ENCODE peak calls at places on chromosomes 3 and 15, in four cellular contexts. One of them, this sample, is unnamed.

GRCh38 chr15:72197460-72198409 is at the start of gene GRAMD2A:
- DNase-seq in IMR-90: no peak
- DNase-seq in mesendoderm: peak
- DNase-seq in neuronal stem cell: no peak
- DNase-seq in this sample: peak

GRCh38 chr15:85339976-85340665 is 40.3 kb upstream of the AKAP13 start:
- DNase-seq in neuronal stem cell: no peak
- DNase-seq in mesendoderm: no peak
- DNase-seq in IMR-90: peak
- DNase-seq in this sample: no peak

GRCh38 chr15:32851619-32852416 is 134.0 kb downstream of the GREM1 start:
- DNase-seq in IMR-90: peak
- DNase-seq in neuronal stem cell: no peak
- DNase-seq in mesendoderm: no peak
- DNase-seq in this sample: no peak

GRCh38 chr3:134186391-134186790 is 64.3 kb downstream of the RYK start:
- DNase-seq in neuronal stem cell: no peak
- DNase-seq in mesendoderm: no peak
- DNase-seq in IMR-90: no peak
- DNase-seq in this sample: no peak

GRCh38 chr15:48191574-48192225 is at the start of gene CTXN2:
- DNase-seq in mesendoderm: peak
- DNase-seq in IMR-90: no peak
- DNase-seq in neuronal stem cell: peak
- DNase-seq in this sample: no peak

GRCh38 chr3:185283374-185283935 is 29.6 kb upstream of the EHHADH start:
- DNase-seq in IMR-90: peak
- DNase-seq in neuronal stem cell: no peak
- DNase-seq in mesendoderm: no peak
- DNase-seq in this sample: no peak

GRCh38 chr3:58608648-58609047 is 31.5 kb upstream of the FAM107A start:
- DNase-seq in IMR-90: no peak
- DNase-seq in neuronal stem cell: no peak
- DNase-seq in mesendoderm: no peak
- DNase-seq in this sample: no peak

GRCh38 chr3:48716982-48717746 is at the start of gene IP6K2:
- DNase-seq in neuronal stem cell: peak
- DNase-seq in IMR-90: peak
- DNase-seq in mesendoderm: peak
- DNase-seq in this sample: peak

GRCh38 chr15:74349241-74349766 is 18.1 kb downstream of the CYP11A1 start:
- DNase-seq in mesendoderm: no peak
- DNase-seq in IMR-90: no peak
- DNase-seq in neuronal stem cell: no peak
- DNase-seq in this sample: no peak

GRCh38 chr15:49918106-49918505 is 200.9 kb downstream of the ATP8B4 start:
- DNase-seq in IMR-90: peak
- DNase-seq in neuronal stem cell: no peak
- DNase-seq in mesendoderm: no peak
- DNase-seq in this sample: no peak

GRCh38 chr3:24502690-24503089 is 8.0 kb upstream of the THRB start:
- DNase-seq in mesendoderm: no peak
- DNase-seq in IMR-90: no peak
- DNase-seq in neuronal stem cell: no peak
- DNase-seq in this sample: no peak

GRCh38 chr3:196120291-196120951 is 38.5 kb upstream of the TFRC start:
- DNase-seq in IMR-90: no peak
- DNase-seq in neuronal stem cell: no peak
- DNase-seq in mesendoderm: no peak
- DNase-seq in this sample: no peak

GRCh38 chr15:60223161-60223560 is 174.6 kb downstream of the ANXA2 start:
- DNase-seq in neuronal stem cell: no peak
- DNase-seq in mesendoderm: no peak
- DNase-seq in IMR-90: no peak
- DNase-seq in this sample: no peak

GRCh38 chr15:81253846-81254245 is 57.2 kb downstream of the IL16 start:
- DNase-seq in IMR-90: no peak
- DNase-seq in neuronal stem cell: no peak
- DNase-seq in mesendoderm: no peak
- DNase-seq in this sample: no peak

GRCh38 chr3:108031893-108032292 is 58.9 kb downstream of the CD47 start:
- DNase-seq in neuronal stem cell: no peak
- DNase-seq in IMR-90: peak
- DNase-seq in mesendoderm: no peak
- DNase-seq in this sample: no peak

GRCh38 chr3:179093807-179094206 is 22.2 kb upstream of the ZMAT3 start:
- DNase-seq in mesendoderm: peak
- DNase-seq in IMR-90: peak
- DNase-seq in neuronal stem cell: no peak
- DNase-seq in this sample: no peak

GRCh38 chr3:26920579-26920978 is 298.0 kb downstream of the LRRC3B start:
- DNase-seq in IMR-90: no peak
- DNase-seq in neuronal stem cell: peak
- DNase-seq in mesendoderm: peak
- DNase-seq in this sample: peak

GRCh38 chr3:22960326-22960984 is 242.7 kb upstream of the UBE2E2 start:
- DNase-seq in neuronal stem cell: peak
- DNase-seq in mesendoderm: peak
- DNase-seq in IMR-90: peak
- DNase-seq in this sample: no peak

GRCh38 chr3:142127941-142128658 is 21.2 kb downstream of the TFDP2 start:
- DNase-seq in neuronal stem cell: no peak
- DNase-seq in IMR-90: no peak
- DNase-seq in mesendoderm: no peak
- DNase-seq in this sample: no peak

GRCh38 chr3:9951126-9951525 is 1.1 kb downstream of the PRRT3 start:
- DNase-seq in neuronal stem cell: no peak
- DNase-seq in IMR-90: no peak
- DNase-seq in mesendoderm: no peak
- DNase-seq in this sample: no peak

GRCh38 chr15:50458301-50458700 is 34.1 kb downstream of the USP8 start:
- DNase-seq in neuronal stem cell: no peak
- DNase-seq in IMR-90: no peak
- DNase-seq in mesendoderm: no peak
- DNase-seq in this sample: no peak

GRCh38 chr3:188349276-188349962 is 195.5 kb downstream of the LPP start:
- DNase-seq in neuronal stem cell: no peak
- DNase-seq in IMR-90: no peak
- DNase-seq in mesendoderm: peak
- DNase-seq in this sample: peak

GRCh38 chr3:39147711-39148115 is 5.7 kb downstream of the CSRNP1 start:
- DNase-seq in neuronal stem cell: no peak
- DNase-seq in mesendoderm: peak
- DNase-seq in IMR-90: peak
- DNase-seq in this sample: no peak

GRCh38 chr15:32803631-32804030 is 85.8 kb downstream of the GREM1 start:
- DNase-seq in neuronal stem cell: no peak
- DNase-seq in mesendoderm: no peak
- DNase-seq in IMR-90: peak
- DNase-seq in this sample: no peak

GRCh38 chr3:127815001-127815400 is 7.3 kb downstream of the MGLL start:
- DNase-seq in IMR-90: peak
- DNase-seq in mesendoderm: no peak
- DNase-seq in neuronal stem cell: no peak
- DNase-seq in this sample: no peak

GRCh38 chr3:46422617-46423016 is 15.6 kb downstream of the CCRL2 start:
- DNase-seq in mesendoderm: no peak
- DNase-seq in IMR-90: peak
- DNase-seq in neuronal stem cell: no peak
- DNase-seq in this sample: no peak

GRCh38 chr3:171469376-171469775 is 9.2 kb upstream of the TNIK start:
- DNase-seq in neuronal stem cell: no peak
- DNase-seq in mesendoderm: no peak
- DNase-seq in IMR-90: no peak
- DNase-seq in this sample: no peak

GRCh38 chr15:85743392-85744045 is 51.2 kb downstream of the KLHL25 start:
- DNase-seq in IMR-90: no peak
- DNase-seq in neuronal stem cell: no peak
- DNase-seq in mesendoderm: no peak
- DNase-seq in this sample: no peak

GRCh38 chr3:27279153-27279552 is 90.0 kb downstream of the NEK10 start:
- DNase-seq in neuronal stem cell: no peak
- DNase-seq in mesendoderm: peak
- DNase-seq in IMR-90: no peak
- DNase-seq in this sample: no peak

GRCh38 chr3:95289295-95289694 is 1226.4 kb downstream of the NSUN3 start:
- DNase-seq in IMR-90: peak
- DNase-seq in mesendoderm: no peak
- DNase-seq in neuronal stem cell: no peak
- DNase-seq in this sample: no peak

GRCh38 chr3:12898290-12898979 is 57.1 kb upstream of the RPL32 start:
- DNase-seq in IMR-90: no peak
- DNase-seq in neuronal stem cell: no peak
- DNase-seq in mesendoderm: no peak
- DNase-seq in this sample: no peak

GRCh38 chr3:139561959-139562676 is 22.6 kb upstream of the RBP1 start:
- DNase-seq in IMR-90: peak
- DNase-seq in mesendoderm: peak
- DNase-seq in neuronal stem cell: no peak
- DNase-seq in this sample: peak

GRCh38 chr3:186567072-186567921 is at the start of gene TBCCD1:
- DNase-seq in mesendoderm: peak
- DNase-seq in IMR-90: peak
- DNase-seq in neuronal stem cell: peak
- DNase-seq in this sample: peak

GRCh38 chr3:186571644-186572013 is 1.1 kb downstream of the DNAJB11 start:
- DNase-seq in IMR-90: no peak
- DNase-seq in mesendoderm: no peak
- DNase-seq in neuronal stem cell: no peak
- DNase-seq in this sample: no peak

GRCh38 chr3:186569779-186570095 is 783 bp upstream of the DNAJB11 start:
- DNase-seq in neuronal stem cell: no peak
- DNase-seq in IMR-90: no peak
- DNase-seq in mesendoderm: no peak
- DNase-seq in this sample: no peak

GRCh38 chr3:186570096-186570940 is at the start of gene DNAJB11:
- DNase-seq in mesendoderm: peak
- DNase-seq in IMR-90: peak
- DNase-seq in neuronal stem cell: peak
- DNase-seq in this sample: peak

DNA sequence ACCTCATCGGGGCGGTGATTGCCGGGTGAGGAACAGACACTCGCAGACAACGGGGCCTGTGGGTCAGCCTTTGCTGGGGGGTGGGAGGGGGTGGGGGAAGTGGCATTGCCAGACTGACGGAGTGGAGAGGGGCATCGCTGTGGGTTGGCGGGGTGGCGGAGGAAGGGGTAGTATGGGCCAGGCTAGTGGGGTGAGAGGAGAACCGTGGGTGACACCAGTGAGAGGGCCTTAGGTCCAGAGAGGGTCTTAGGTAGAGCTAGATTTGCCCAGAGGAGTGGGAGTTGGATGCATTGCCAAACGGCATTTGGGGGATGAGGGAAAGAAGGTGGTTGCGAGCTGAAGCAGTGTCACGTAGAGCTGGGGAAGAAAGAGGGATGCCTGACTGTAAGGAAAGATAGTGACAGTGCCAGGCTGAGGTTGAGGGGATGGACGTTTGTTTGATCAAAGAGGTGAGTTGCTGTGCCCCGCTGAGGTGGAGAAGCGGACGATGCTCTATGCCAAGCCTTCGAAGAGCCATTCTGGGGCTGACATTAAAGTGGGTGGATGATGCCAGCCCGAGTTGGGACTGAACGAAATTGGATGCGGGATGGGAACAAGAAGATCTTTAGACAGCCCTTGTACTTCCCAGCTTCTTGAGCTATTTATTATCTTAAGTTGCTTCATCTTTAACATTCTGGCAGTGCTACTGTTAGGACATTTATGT is 572 bp downstream of the DNAJB11 start:
- DNase-seq in mesendoderm: no peak
- DNase-seq in neuronal stem cell: no peak
- DNase-seq in IMR-90: no peak
- DNase-seq in this sample: no peak
- H2AK5ac ChIP-seq in mesendoderm: peak
- H2AK5ac ChIP-seq in neuronal stem cell: peak
- H2AK5ac ChIP-seq in IMR-90: no peak
- H2AK5ac ChIP-seq in this sample: no peak

DNA sequence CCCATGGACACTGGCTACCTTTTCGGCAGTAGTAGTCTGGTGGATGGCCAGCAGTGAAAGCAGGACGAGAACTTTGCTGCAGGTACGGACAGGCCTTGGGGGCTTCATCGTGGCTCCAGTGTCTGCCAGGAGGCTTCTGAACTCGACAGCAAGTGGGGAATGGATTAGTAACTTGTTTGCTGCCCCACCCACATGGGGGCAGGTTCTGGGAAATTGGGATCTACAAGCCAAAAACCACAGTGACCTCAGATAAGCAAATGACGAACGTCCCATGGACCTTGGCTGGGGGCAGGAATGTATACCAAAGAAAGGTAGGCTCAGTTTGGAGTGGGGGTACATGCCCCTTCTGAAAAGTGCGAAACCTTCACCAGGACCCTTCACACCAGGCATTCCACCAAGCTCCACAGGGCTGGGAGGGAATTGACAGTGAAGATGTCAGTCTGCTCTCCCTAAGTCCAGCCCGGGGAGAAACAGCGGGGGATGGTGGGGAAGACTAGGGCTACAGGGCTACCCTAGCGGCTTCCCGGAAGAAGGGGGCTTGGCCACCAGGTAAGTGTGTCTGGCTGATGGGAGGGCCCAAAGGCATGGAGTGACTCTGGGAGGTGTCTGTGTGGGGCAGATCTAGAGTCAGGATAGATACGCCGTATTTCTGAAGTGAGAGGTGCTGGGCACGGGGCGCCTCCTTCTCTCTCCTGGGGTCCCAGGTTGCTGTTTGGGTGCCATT is at the start of gene ITIH4:
- DNase-seq in IMR-90: no peak
- DNase-seq in neuronal stem cell: no peak
- DNase-seq in mesendoderm: no peak
- DNase-seq in this sample: no peak
- H2AK5ac ChIP-seq in IMR-90: no peak
- H2AK5ac ChIP-seq in neuronal stem cell: no peak
- H2AK5ac ChIP-seq in mesendoderm: no peak
- H2AK5ac ChIP-seq in this sample: no peak

GRCh38 chr3:160464971-160465370 is 15.4 kb upstream of the TRIM59 start:
- DNase-seq in IMR-90: no peak
- DNase-seq in mesendoderm: no peak
- DNase-seq in neuronal stem cell: no peak
- DNase-seq in this sample: no peak
- H2AK5ac ChIP-seq in IMR-90: no peak
- H2AK5ac ChIP-seq in mesendoderm: no peak
- H2AK5ac ChIP-seq in neuronal stem cell: no peak
- H2AK5ac ChIP-seq in this sample: no peak

DNA sequence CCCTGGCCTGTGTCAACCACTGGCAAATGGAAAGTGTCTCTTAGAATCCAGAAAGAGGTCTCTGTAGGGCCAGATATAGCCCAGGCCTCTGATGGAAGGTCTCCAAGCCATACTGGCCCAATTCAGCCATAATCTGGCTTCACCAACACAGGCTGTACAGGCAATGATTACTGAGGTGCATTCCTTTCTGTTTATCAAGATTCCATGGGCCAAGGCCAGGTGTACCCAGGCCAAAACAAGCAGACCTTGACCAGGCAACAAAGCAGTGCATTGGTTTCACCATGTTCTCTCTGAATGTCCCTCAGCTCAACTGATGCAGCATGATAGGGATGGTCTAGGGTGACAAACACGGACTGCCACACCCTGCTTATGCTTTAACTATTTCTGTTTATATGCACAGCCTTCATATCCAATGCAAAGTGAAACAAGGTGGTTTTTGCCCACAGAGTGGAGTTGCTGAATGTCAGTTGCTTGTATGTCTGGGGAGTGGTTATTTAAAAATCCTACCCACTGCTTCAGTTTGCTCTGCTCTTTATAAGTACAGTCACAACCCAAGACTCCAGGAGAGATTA is 25.2 kb downstream of the CCNL1 start:
- DNase-seq in IMR-90: no peak
- DNase-seq in neuronal stem cell: no peak
- DNase-seq in mesendoderm: no peak
- DNase-seq in this sample: no peak
- H2AK5ac ChIP-seq in IMR-90: peak
- H2AK5ac ChIP-seq in neuronal stem cell: no peak
- H2AK5ac ChIP-seq in mesendoderm: no peak
- H2AK5ac ChIP-seq in this sample: no peak